ENCODE peak calls at places on chromosomes 6 and 20, in six cellular contexts. W is HCT116, E is fibroblast of lung, F is aorta, I is AG09309, B is psoas muscle. P is an unnamed sample.

GRCh38 chr6:106783631-106784566 is 154.5 kb downstream of the QRSL1 start:
- DNase-seq in E (peak), W (no peak), F (no peak), B (no peak), I (no peak), P (no peak)

GRCh38 chr20:53568351-53568750 is 25.3 kb downstream of the ZNF217 start:
- DNase-seq in I (no peak), B (no peak), E (no peak), F (no peak), W (no peak), P (no peak)

GRCh38 chr6:4021133-4021861 is 57.6 kb downstream of the FAM217A start:
- DNase-seq in B (peak), E (peak), F (peak), I (peak), W (peak), P (peak)

GRCh38 chr6:165846123-165846966 is 183.3 kb upstream of the PDE10A start:
- DNase-seq in W (no peak), F (no peak), E (no peak), B (no peak), I (no peak), P (no peak)

GRCh38 chr6:26017567-26017966 is 55.0 kb downstream of the TRIM38 start:
- DNase-seq in B (peak), I (no peak), E (peak), W (no peak), F (peak), P (no peak)

GRCh38 chr6:63527658-63528514 is 44.4 kb upstream of the LOC128125822 start:
- DNase-seq in B (peak), W (peak), F (no peak), I (peak), E (peak), P (peak)

GRCh38 chr6:138454976-138455706 is 44.2 kb downstream of the NHSL1 start:
- DNase-seq in B (no peak), F (peak), W (peak), E (peak), I (no peak), P (no peak)

GRCh38 chr20:59210186-59210585 is 46.6 kb downstream of the ZNF831 start:
- DNase-seq in B (no peak), F (no peak), W (no peak), I (no peak), E (no peak), P (no peak)

GRCh38 chr6:163356324-163356723 is 58.2 kb upstream of the QKI start:
- DNase-seq in I (peak), B (peak), W (no peak), F (peak), E (peak), P (peak)

GRCh38 chr20:57667924-57668782 is 41.7 kb downstream of the PMEPA1 start:
- DNase-seq in E (no peak), I (no peak), W (no peak), B (no peak), F (no peak), P (no peak)

GRCh38 chr6:50007821-50008220 is 14.0 kb downstream of the DEFB110 start:
- DNase-seq in W (no peak), F (no peak), E (peak), I (no peak), B (no peak), P (no peak)

GRCh38 chr6:43255408-43256054 is 12.2 kb downstream of the TTBK1 start:
- DNase-seq in B (no peak), W (no peak), E (no peak), I (no peak), F (no peak), P (no peak)

GRCh38 chr20:34980543-34981213 is 25.0 kb downstream of the MYH7B start:
- DNase-seq in E (no peak), W (no peak), B (no peak), F (peak), I (no peak), P (no peak)

GRCh38 chr6:167802339-167802738 is 24.4 kb upstream of the AFDN start:
- DNase-seq in I (no peak), E (no peak), B (no peak), W (no peak), F (no peak), P (no peak)

GRCh38 chr6:51913265-51913664 is 174.1 kb downstream of the PKHD1 start:
- DNase-seq in B (no peak), W (no peak), I (no peak), E (no peak), F (no peak), P (no peak)

GRCh38 chr6:67935976-67936477 is 699.1 kb upstream of the ADGRB3 start:
- DNase-seq in B (no peak), F (no peak), E (no peak), I (no peak), W (no peak), P (no peak)

GRCh38 chr6:47846752-47847151 is 64.9 kb downstream of the OPN5 start:
- DNase-seq in W (no peak), B (no peak), E (no peak), I (no peak), F (no peak), P (no peak)

GRCh38 chr6:143064996-143065683 is 4.5 kb downstream of the AIG1 start:
- DNase-seq in W (no peak), F (no peak), B (no peak), I (no peak), E (peak), P (no peak)

GRCh38 chr6:140043357-140043756 is 668.9 kb upstream of the CITED2 start:
- DNase-seq in F (no peak), W (peak), E (peak), I (peak), B (no peak), P (peak)

GRCh38 chr6:5003604-5004372 is at the start of gene RPP40:
- DNase-seq in E (peak), F (peak), W (peak), I (peak), B (peak), P (peak)

GRCh38 chr6:100057941-100058340 is 63.9 kb upstream of the MCHR2 start:
- DNase-seq in W (no peak), E (no peak), F (no peak), I (no peak), B (no peak), P (no peak)

GRCh38 chr20:40706977-40707582 is 18.0 kb upstream of the MAFB start:
- DNase-seq in B (no peak), W (peak), I (no peak), F (no peak), E (no peak), P (no peak)

GRCh38 chr20:50991076-50991475 is 31.8 kb downstream of the KCNG1 start:
- DNase-seq in B (no peak), F (no peak), W (no peak), I (no peak), E (no peak), P (no peak)

GRCh38 chr6:112272799-112273198 is 18.4 kb upstream of the LAMA4 start:
- DNase-seq in B (no peak), E (no peak), W (no peak), I (no peak), F (no peak), P (no peak)

GRCh38 chr6:119350202-119351004 is 842 bp upstream of the MAN1A1 start:
- DNase-seq in I (peak), F (no peak), W (peak), B (no peak), E (peak), P (peak)

GRCh38 chr20:35616465-35617396 is 1.1 kb downstream of the SPAG4 start:
- DNase-seq in W (peak), E (peak), I (peak), F (peak), B (peak), P (peak)

GRCh38 chr6:144397141-144397540 is 112.0 kb downstream of the UTRN start:
- DNase-seq in W (no peak), B (no peak), F (no peak), I (no peak), E (no peak), P (no peak)

GRCh38 chr20:14415492-14415891 is 78.1 kb upstream of the FLRT3 start:
- DNase-seq in B (no peak), F (no peak), I (no peak), W (no peak), E (no peak), P (no peak)

GRCh38 chr6:134719850-134720249 is 230.1 kb downstream of the ALDH8A1 start:
- DNase-seq in B (no peak), E (no peak), F (no peak), I (no peak), W (no peak), P (no peak)
- H3K4me3 ChIP-seq in B (no peak), E (no peak), F (no peak), I (no peak), W (no peak), P (no peak)

DNA sequence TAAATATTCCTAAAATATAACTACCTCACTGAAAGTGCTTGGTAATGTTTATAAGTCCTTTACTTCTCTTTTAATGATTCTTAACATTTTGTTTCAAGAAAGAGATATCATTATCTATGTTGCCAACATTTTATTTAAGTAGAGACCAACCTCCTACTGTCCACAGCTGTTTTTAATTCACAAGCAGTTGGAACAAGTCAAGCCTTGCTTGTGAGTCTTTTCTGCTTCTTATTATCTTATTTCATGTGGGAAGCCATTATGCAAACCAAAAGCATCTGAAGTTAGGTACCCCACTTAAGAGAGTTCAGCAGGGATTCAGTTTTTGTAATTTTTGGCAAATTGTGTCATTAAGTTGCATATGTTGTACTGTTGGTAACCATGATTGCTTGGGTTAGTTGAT is 1714.5 kb downstream of the GRIK2 start:
- DNase-seq in F (no peak), I (no peak), E (no peak), W (no peak), B (no peak), P (no peak)
- H3K4me3 ChIP-seq in F (no peak), I (no peak), E (no peak), W (no peak), B (no peak), P (no peak)

DNA sequence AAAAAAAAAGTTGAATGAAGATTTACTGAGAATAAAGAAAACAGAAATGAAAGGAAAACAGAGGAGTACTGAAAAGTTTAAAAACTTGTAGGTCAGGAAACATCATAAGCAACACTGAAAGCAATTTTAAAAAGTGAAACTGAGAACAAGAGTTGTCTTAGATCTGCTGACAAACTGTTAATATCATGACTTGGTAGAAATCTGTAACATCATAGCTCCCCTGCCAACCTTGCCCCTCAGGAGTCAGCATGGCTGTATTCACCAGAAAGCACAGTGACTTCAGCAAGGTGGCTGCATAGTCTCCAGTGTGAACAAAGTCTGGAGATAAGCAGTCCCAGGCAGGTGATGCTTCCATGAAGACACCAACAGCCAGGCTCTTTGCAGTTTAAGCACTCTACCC is 5.3 kb downstream of the NAA20 start:
- DNase-seq in B (no peak), I (no peak), E (no peak), F (no peak), W (no peak), P (no peak)
- H3K4me3 ChIP-seq in B (no peak), I (no peak), E (no peak), F (no peak), W (no peak), P (no peak)

GRCh38 chr20:21101453-21102251 is 4.5 kb downstream of the LINC00237 start:
- DNase-seq in B (no peak), E (no peak), W (no peak), I (no peak), F (no peak), P (no peak)

GRCh38 chr20:21102691-21103311 is 3.4 kb downstream of the LINC00237 start:
- DNase-seq in I (no peak), F (peak), B (peak), E (no peak), W (no peak), P (no peak)

GRCh38 chr20:21103582-21104465 is 2.3 kb downstream of the LINC00237 start:
- DNase-seq in B (no peak), E (no peak), W (no peak), I (no peak), F (no peak), P (no peak)

GRCh38 chr20:21100590-21101452 is 5.3 kb downstream of the LINC00237 start:
- DNase-seq in I (no peak), E (no peak), B (no peak), F (no peak), W (no peak), P (no peak)

DNA sequence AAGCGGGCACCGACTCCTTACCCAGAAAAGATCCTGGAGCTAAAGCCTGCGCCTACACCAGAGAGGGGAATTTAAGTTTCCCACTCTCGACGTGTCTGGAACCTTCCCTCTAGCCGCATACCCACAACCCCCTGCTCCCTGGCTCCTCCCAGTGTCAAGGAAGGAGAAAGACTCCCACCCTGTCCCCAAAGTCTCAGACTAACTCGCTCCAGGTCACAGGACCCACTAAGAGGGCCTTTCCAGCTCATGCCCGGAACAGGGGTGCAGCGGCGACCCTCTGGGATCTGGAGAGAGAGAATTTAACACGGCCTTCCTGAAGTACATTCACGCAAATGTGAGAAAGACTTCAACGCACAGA is 3.9 kb downstream of the LINC00237 start:
- DNase-seq in I (no peak), F (no peak), W (no peak), B (no peak), E (no peak), P (no peak)
- H3K4me3 ChIP-seq in I (no peak), F (no peak), W (no peak), B (peak), E (no peak), P (no peak)

DNA sequence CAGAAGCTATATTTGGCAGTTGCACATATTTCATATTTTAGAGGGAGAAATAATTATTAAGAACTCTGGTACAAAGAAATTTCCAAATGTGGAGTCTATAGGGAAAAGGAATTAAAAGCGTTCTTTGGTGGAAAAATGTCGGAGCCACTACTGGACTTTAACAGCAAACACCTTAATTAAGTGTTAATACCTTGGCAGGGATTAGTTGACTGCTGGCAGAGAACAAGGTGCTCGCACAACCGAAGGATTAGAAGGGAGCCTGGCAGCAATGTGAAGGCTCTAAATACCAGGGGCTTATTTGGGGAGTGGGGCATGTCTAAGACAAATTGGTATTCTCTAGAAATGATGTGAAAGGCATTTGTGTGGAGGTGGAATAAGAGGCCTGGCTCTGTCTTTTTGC is 98.9 kb downstream of the PAK5 start:
- DNase-seq in I (no peak), W (no peak), B (no peak), F (no peak), E (no peak), P (no peak)
- H3K4me3 ChIP-seq in I (no peak), W (no peak), B (no peak), F (no peak), E (no peak), P (no peak)

GRCh38 chr6:28693751-28694443 is 168.2 kb downstream of the GPX5 start:
- DNase-seq in B (no peak), W (no peak), I (no peak), E (no peak), F (no peak), P (no peak)
- H3K4me3 ChIP-seq in B (peak), W (no peak), I (no peak), E (no peak), F (no peak), P (no peak)

GRCh38 chr20:62936996-62937352 is 973 bp upstream of the GID8 start:
- DNase-seq in I (no peak), B (no peak), E (peak), F (no peak), W (no peak), P (no peak)

GRCh38 chr20:62937353-62938104 is 418 bp upstream of the GID8 start:
- DNase-seq in F (peak), E (peak), I (peak), W (peak), B (peak), P (peak)

GRCh38 chr20:62933966-62934365 is 4.0 kb upstream of the GID8 start:
- DNase-seq in W (no peak), I (no peak), F (no peak), B (no peak), E (no peak), P (no peak)

GRCh38 chr20:62935204-62935967 is 2.6 kb upstream of the GID8 start:
- DNase-seq in I (no peak), E (no peak), W (no peak), F (no peak), B (no peak), P (no peak)

DNA sequence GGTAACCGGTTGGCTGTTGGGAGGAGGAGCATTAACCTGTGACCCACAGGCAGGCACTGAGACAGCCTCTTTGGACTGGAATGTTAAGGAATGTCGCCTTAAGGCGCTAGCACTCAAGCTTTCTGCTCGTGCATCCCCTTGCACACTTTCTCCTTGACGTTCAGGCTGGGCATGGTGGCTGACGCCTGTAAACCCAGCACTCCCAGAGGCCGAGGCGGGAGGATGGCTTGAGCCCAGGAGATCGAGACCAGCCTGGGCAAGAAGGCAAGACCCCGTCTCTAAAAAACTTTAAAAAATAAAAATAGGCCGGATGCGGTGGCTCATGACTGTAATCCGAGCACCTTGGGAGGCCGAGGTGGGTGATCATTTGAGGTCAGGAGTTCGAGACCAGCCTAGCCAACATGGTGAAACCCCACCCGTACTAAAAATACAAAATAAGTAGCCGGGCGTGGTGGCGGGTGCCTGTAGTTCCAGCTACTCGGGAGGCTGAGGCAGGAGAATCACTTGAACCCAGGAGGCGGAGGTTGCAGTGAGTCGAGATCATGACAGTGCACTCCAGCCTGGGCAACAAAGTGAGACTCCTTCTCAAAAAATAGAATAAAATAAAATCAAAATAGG is 1.9 kb upstream of the GID8 start:
- DNase-seq in I (no peak), E (no peak), W (no peak), B (no peak), F (no peak), P (no peak)
- H3K4me3 ChIP-seq in I (peak), E (no peak), W (peak), B (peak), F (no peak), P (peak)

GRCh38 chr6:103750603-103751002 is 1109.1 kb downstream of the HACE1 start:
- DNase-seq in W (no peak), E (no peak), B (no peak), I (no peak), F (no peak), P (no peak)
- H3K4me3 ChIP-seq in W (no peak), E (no peak), B (no peak), I (no peak), F (no peak), P (no peak)

GRCh38 chr6:136922680-136922996 is 537 bp downstream of the SLC35D3 start:
- DNase-seq in F (no peak), W (no peak), B (no peak), E (no peak), I (no peak), P (no peak)

GRCh38 chr6:136921521-136921935 is 573 bp upstream of the SLC35D3 start:
- DNase-seq in B (peak), E (no peak), I (no peak), F (no peak), W (no peak), P (no peak)

GRCh38 chr6:136921936-136922679 is at the start of gene SLC35D3:
- DNase-seq in B (no peak), E (peak), F (peak), W (no peak), I (no peak), P (no peak)

GRCh38 chr6:136920858-136921520 is 1.1 kb upstream of the SLC35D3 start:
- DNase-seq in I (no peak), F (peak), B (no peak), E (peak), W (no peak), P (no peak)

DNA sequence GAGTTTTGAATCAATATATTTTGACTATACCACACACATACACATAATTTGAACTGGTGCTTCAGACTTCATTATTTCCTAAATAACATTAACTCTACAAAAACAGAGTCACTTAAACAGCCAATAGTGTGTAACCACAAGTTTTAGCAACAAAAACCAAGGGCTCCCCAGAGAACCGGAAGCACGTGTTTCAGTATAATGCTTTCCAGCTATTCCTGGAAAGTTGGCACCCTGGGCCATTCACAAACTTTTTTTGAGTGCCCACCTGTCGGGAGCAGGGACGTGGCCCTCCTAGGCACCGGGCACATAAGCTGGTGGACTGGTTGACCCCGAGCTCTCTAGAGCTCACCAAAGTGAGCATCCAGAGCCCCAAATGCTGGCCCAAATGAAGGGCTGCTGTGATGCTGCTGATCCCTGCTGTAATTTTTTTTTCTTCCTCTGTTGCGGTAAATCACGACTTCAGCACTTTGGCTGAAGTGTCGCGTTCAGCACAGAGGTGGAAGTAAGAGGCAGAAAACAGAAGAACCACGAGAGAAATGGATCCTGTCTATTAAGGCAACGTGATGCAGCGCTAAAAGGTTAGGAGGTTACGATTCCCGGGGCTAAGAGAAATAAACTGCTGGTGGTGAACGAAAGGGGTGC is 1.8 kb upstream of the SLC35D3 start:
- DNase-seq in I (no peak), W (no peak), B (no peak), E (no peak), F (no peak), P (no peak)
- H3K4me3 ChIP-seq in I (peak), W (no peak), B (peak), E (peak), F (no peak), P (peak)

P was measured in AG04449.